ENCODE peak calls at places on chromosomes 6 and 20, in four cellular contexts. M, X, Y and J are unnamed samples.

GRCh38 chr6:134826889-134827737 is 122.8 kb downstream of the ALDH8A1 start:
- DNase-seq in X (peak; percentile 95), M (no peak), Y (peak; percentile 95), J (peak; percentile 76)

GRCh38 chr6:139891471-139891870 is 517.0 kb upstream of the CITED2 start:
- DNase-seq in X (peak; percentile 37), Y (peak; percentile 46), M (no peak), J (peak; percentile 18)

GRCh38 chr6:134550604-134551003 is 232.7 kb upstream of the SGK1 start:
- DNase-seq in X (peak; percentile 54), Y (peak; percentile 85), M (no peak), J (no peak)

GRCh38 chr6:119174085-119174445 is 95.6 kb upstream of the FAM184A start:
- DNase-seq in M (no peak), Y (no peak), X (no peak), J (no peak)

GRCh38 chr6:109428889-109429477 is 11.4 kb downstream of the PPIL6 start:
- DNase-seq in Y (peak; percentile 60), X (peak; percentile 66), M (no peak), J (no peak)

GRCh38 chr20:38216736-38217595 is 43.6 kb downstream of the KIAA1755 start:
- DNase-seq in Y (no peak), X (no peak), M (no peak), J (no peak)

GRCh38 chr6:163705923-163706322 is 291.4 kb downstream of the QKI start:
- DNase-seq in X (no peak), M (no peak), Y (no peak), J (no peak)

GRCh38 chr20:63118786-63119450 is 97.0 kb downstream of the YTHDF1 start:
- DNase-seq in X (no peak), M (no peak), Y (no peak), J (no peak)

GRCh38 chr20:25195962-25196700 is 619 bp downstream of the ENTPD6 start:
- DNase-seq in Y (peak; percentile 18), X (peak; percentile 54), M (peak; percentile 26), J (peak; percentile 49)

GRCh38 chr20:25341716-25342680 is 48.6 kb downstream of the ABHD12 start:
- DNase-seq in Y (peak; percentile 62), M (no peak), X (no peak), J (peak; percentile 48)

GRCh38 chr6:80605165-80605989 is 498.9 kb downstream of the BCKDHB start:
- DNase-seq in M (peak; percentile 29), X (peak; percentile 75), Y (peak; percentile 57), J (peak; percentile 82)

GRCh38 chr6:27872634-27873028 is 39.6 kb downstream of the OR2B2 start:
- DNase-seq in X (no peak), Y (no peak), M (no peak), J (no peak)